ENCODE peak calls at places on chromosomes 13 and 19, in seven cellular contexts. J is fibroblast of mammary gland; A is Peyer's patch; W is nephron progenitor cell; P is CD8-positive, alpha-beta T cell; S is GM20000; O is CD4-positive, alpha-beta T cell. Q is an unnamed sample.
A peak's percentile ranks its signal among the peaks of the same experiment; 100 is the strongest.

GRCh38 chr19:36668646-36669045 is 2.0 kb upstream of the ZNF461 start:
- DNase-seq in J (no peak), A (no peak), W (no peak), P (no peak), S (no peak), O (no peak), Q (no peak)

GRCh38 chr13:73335226-73335625 is 276.4 kb downstream of the KLF5 start:
- DNase-seq in J (peak; percentile 87), A (no peak), W (no peak), P (no peak), S (no peak), O (no peak), Q (peak; percentile 24)

GRCh38 chr13:73952683-73953082 is 181.5 kb downstream of the KLF12 start:
- DNase-seq in J (peak; percentile 30), A (no peak), W (no peak), P (no peak), S (no peak), O (no peak), Q (no peak)

GRCh38 chr19:12985049-12985776 is 10.1 kb upstream of the NFIX start:
- DNase-seq in J (peak; percentile 55), A (peak; percentile 58), W (no peak), P (peak; percentile 64), S (no peak), O (no peak), Q (no peak)

GRCh38 chr19:19578241-19578640 is 40.2 kb downstream of the CILP2 start:
- DNase-seq in J (no peak), A (no peak), W (no peak), P (no peak), S (no peak), O (no peak), Q (no peak)

GRCh38 chr19:40165362-40165937 is 25.8 kb upstream of the MAP3K10 start:
- DNase-seq in J (peak; percentile 40), A (peak; percentile 62), W (peak; percentile 73), P (peak; percentile 67), S (peak; percentile 82), O (peak; percentile 45), Q (peak; percentile 49)

GRCh38 chr19:17420267-17420924 is 549 bp downstream of the MVB12A start:
- DNase-seq in J (no peak), A (no peak), W (peak; percentile 55), P (no peak), S (peak; percentile 39), O (peak; percentile 10), Q (peak; percentile 51)

GRCh38 chr13:49664606-49665005 is 26.7 kb downstream of the EBPL start:
- DNase-seq in J (no peak), A (no peak), W (no peak), P (no peak), S (no peak), O (no peak), Q (peak; percentile 48)

GRCh38 chr13:95704510-95704909 is 27.6 kb downstream of the DNAJC3 start:
- DNase-seq in J (peak; percentile 23), A (no peak), W (no peak), P (no peak), S (no peak), O (no peak), Q (no peak)

GRCh38 chr19:40150170-40150569 is 41.1 kb upstream of the MAP3K10 start:
- DNase-seq in J (peak; percentile 76), A (no peak), W (no peak), P (no peak), S (no peak), O (no peak), Q (no peak)

GRCh38 chr13:107427531-107427930 is 787.8 kb downstream of the LIG4 start:
- DNase-seq in J (no peak), A (no peak), W (no peak), P (no peak), S (no peak), O (no peak), Q (no peak)

GRCh38 chr19:35738887-35739229 is 3.4 kb downstream of the IGFLR1 start:
- DNase-seq in J (peak; percentile 11), A (no peak), W (no peak), P (no peak), S (no peak), O (no peak), Q (no peak)

GRCh38 chr13:44843403-44843802 is 145.9 kb downstream of the NUFIP1 start:
- DNase-seq in J (peak; percentile 77), A (no peak), W (no peak), P (no peak), S (no peak), O (no peak), Q (no peak)

GRCh38 chr19:32914879-32915278 is 45.3 kb upstream of the SLC7A9 start:
- DNase-seq in J (peak; percentile 8), A (no peak), W (no peak), P (no peak), S (no peak), O (no peak), Q (no peak)

GRCh38 chr13:73146705-73147104 is 87.9 kb downstream of the KLF5 start:
- DNase-seq in J (peak; percentile 13), A (no peak), W (no peak), P (no peak), S (no peak), O (no peak), Q (no peak)

GRCh38 chr13:87344176-87344575 is 327.0 kb upstream of the SLITRK5 start:
- DNase-seq in J (no peak), A (no peak), W (no peak), P (no peak), S (no peak), O (no peak), Q (no peak)

GRCh38 chr13:97342136-97342535 is 91.8 kb upstream of the RAP2A start:
- DNase-seq in J (no peak), A (no peak), W (no peak), P (no peak), S (no peak), O (no peak), Q (no peak)

GRCh38 chr13:30334663-30335386 is 27.5 kb upstream of the KATNAL1 start:
- DNase-seq in J (peak; percentile 37), A (no peak), W (no peak), P (no peak), S (peak; percentile 50), O (no peak), Q (no peak)

GRCh38 chr13:34748561-34748960 is 193.5 kb upstream of the NBEA start:
- DNase-seq in J (no peak), A (no peak), W (no peak), P (no peak), S (no peak), O (no peak), Q (no peak)

GRCh38 chr19:30480097-30480496 is 107.9 kb downstream of the ZNF536 start:
- DNase-seq in J (no peak), A (no peak), W (no peak), P (no peak), S (no peak), O (no peak), Q (no peak)

GRCh38 chr19:46789371-46789770 is 977 bp upstream of the SLC1A5 start:
- DNase-seq in J (no peak), A (no peak), W (no peak), P (no peak), S (no peak), O (no peak), Q (no peak)

GRCh38 chr19:46788968-46789338 is 559 bp upstream of the SLC1A5 start:
- DNase-seq in J (no peak), A (no peak), W (no peak), P (no peak), S (no peak), O (no peak), Q (no peak)

GRCh38 chr19:46787331-46788100 is 878 bp downstream of the SLC1A5 start:
- DNase-seq in J (peak; percentile 68), A (peak; percentile 38), W (peak; percentile 64), P (peak; percentile 33), S (peak; percentile 53), O (peak; percentile 15), Q (peak; percentile 62)

GRCh38 chr19:46787040-46787330 is 1.4 kb downstream of the SLC1A5 start:
- DNase-seq in J (no peak), A (no peak), W (no peak), P (no peak), S (no peak), O (no peak), Q (no peak)

DNA sequence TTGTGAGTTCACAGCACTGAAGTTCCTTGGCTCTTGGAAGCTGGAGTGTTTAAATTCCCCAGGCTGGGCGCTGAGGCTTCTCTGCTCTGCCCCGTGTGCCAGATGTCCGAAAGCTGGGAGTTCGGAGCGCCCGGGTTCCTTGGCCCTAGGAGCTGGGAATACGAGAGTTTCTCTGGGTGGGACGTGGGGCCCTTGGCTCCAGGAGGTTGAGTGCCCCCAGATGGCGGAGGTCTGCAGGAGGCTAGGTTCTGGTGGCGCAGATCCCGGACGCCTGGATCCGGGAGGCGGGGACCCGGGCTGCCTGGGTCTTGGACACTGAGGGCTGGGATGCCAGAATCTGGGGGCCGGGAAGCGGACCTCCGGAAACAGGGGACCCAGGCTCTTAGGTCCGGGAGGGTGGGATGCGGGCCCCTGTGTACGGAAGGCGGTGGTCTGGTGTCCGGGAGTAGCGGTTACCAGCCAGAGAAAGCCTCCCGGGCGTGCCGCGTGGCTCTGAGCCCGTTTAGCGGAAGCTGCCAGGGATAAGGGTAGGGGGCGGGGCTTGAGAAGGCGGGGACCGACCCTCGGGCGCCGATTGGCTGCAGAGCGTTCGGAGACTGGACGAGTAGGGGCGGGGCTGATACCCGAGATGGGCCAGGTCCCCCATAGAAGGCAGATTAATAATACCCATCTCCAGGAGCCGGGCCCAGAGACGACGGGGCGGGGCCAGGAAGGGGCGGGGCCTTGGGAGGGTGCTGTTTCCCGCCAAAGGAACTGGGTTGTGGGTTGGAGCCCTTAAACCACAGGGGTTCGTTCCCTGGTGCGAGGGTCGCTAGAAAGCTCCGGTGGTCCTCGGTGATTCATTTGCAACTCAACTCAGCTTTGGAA is at the start of gene SLC1A5:
- DNase-seq in J (peak; percentile 95), A (peak; percentile 99), W (peak; percentile 99), P (peak; percentile 93), S (peak; percentile 98), O (peak; percentile 90), Q (peak; percentile 97)
- TF ChIP-seq CTCF in J (no peak), A (no peak), W (no peak), P (no peak), S (no peak), O (no peak), Q (no peak)

DNA sequence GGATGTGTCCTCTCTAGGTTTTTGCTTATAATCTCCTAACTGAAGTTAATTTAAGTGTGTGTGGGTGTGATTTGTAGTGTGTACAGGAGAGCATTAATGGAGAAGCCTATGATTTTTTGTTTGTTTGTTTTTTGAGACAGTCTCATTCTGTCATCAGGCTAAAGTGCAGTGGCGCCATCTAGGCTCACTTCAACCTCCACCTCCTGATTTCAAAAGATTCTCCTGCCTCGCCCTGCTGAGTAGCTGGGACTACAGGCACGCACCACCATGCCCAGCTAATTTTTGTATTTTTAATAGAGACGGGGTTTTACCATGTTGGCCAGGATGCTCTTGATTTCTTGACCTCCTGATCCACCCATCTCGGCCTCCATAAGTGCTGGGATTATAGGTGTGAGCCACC is 20.6 kb downstream of the ZNF701 start:
- DNase-seq in J (no peak), A (no peak), W (no peak), P (no peak), S (no peak), O (no peak), Q (no peak)
- TF ChIP-seq CTCF in J (no peak), A (no peak), W (no peak), P (no peak), S (no peak), O (no peak), Q (peak; percentile 22)

GRCh38 chr13:79612604-79613003 is 131.6 kb downstream of the NDFIP2 start:
- DNase-seq in J (no peak), A (no peak), W (no peak), P (no peak), S (no peak), O (no peak), Q (no peak)
- TF ChIP-seq CTCF in J (no peak), A (no peak), W (no peak), P (no peak), S (no peak), O (no peak), Q (no peak)

GRCh38 chr13:51222510-51223283 is 499 bp downstream of the FAM124A start:
- DNase-seq in J (no peak), A (no peak), W (no peak), P (no peak), S (peak; percentile 29), O (no peak), Q (no peak)
- TF ChIP-seq CTCF in J (peak; percentile 15), A (no peak), W (no peak), P (no peak), S (no peak), O (no peak), Q (no peak)